ENCODE peak calls at places on chromosomes 5 and 9, in nine cellular contexts. One of them, this sample, is unnamed.

GRCh38 chr5:145483211-145483610 is 351.9 kb downstream of the PRELID2 start:
- DNase-seq in left lung: no peak
- DNase-seq in pulmonary artery endothelial cell: no peak
- DNase-seq in NAMALWA: no peak
- DNase-seq in substantia nigra: no peak
- DNase-seq in activated CD8-positive, alpha-beta T cell treated with anti-CD3 and anti-CD28 coated beads, Interleukin-2, amount 10 ng/mL, durations not matched to agents 7 days and 5 days: no peak
- DNase-seq in iris pigment epithelial cell: peak
- DNase-seq in Caki2: peak
- DNase-seq in head of caudate nucleus: no peak
- DNase-seq in this sample: peak

GRCh38 chr5:132748522-132749000 is 1.3 kb downstream of the CCNI2 start:
- DNase-seq in left lung: no peak
- DNase-seq in pulmonary artery endothelial cell: no peak
- DNase-seq in NAMALWA: no peak
- DNase-seq in substantia nigra: no peak
- DNase-seq in activated CD8-positive, alpha-beta T cell treated with anti-CD3 and anti-CD28 coated beads, Interleukin-2, amount 10 ng/mL, durations not matched to agents 7 days and 5 days: peak
- DNase-seq in iris pigment epithelial cell: no peak
- DNase-seq in Caki2: no peak
- DNase-seq in head of caudate nucleus: no peak
- DNase-seq in this sample: no peak

GRCh38 chr9:135608999-135609317 is 30.4 kb downstream of the GLT6D1 start:
- DNase-seq in left lung: no peak
- DNase-seq in pulmonary artery endothelial cell: no peak
- DNase-seq in NAMALWA: no peak
- DNase-seq in substantia nigra: no peak
- DNase-seq in activated CD8-positive, alpha-beta T cell treated with anti-CD3 and anti-CD28 coated beads, Interleukin-2, amount 10 ng/mL, durations not matched to agents 7 days and 5 days: peak
- DNase-seq in iris pigment epithelial cell: no peak
- DNase-seq in Caki2: no peak
- DNase-seq in head of caudate nucleus: no peak
- DNase-seq in this sample: no peak

GRCh38 chr5:125607018-125607417 is 816.2 kb upstream of the GRAMD2B start:
- DNase-seq in left lung: no peak
- DNase-seq in pulmonary artery endothelial cell: peak
- DNase-seq in NAMALWA: no peak
- DNase-seq in substantia nigra: no peak
- DNase-seq in activated CD8-positive, alpha-beta T cell treated with anti-CD3 and anti-CD28 coated beads, Interleukin-2, amount 10 ng/mL, durations not matched to agents 7 days and 5 days: no peak
- DNase-seq in iris pigment epithelial cell: peak
- DNase-seq in Caki2: no peak
- DNase-seq in head of caudate nucleus: no peak
- DNase-seq in this sample: peak

GRCh38 chr5:88203977-88204735 is 64.5 kb downstream of the TMEM161B start:
- DNase-seq in left lung: no peak
- DNase-seq in pulmonary artery endothelial cell: no peak
- DNase-seq in NAMALWA: no peak
- DNase-seq in substantia nigra: no peak
- DNase-seq in activated CD8-positive, alpha-beta T cell treated with anti-CD3 and anti-CD28 coated beads, Interleukin-2, amount 10 ng/mL, durations not matched to agents 7 days and 5 days: peak
- DNase-seq in iris pigment epithelial cell: peak
- DNase-seq in Caki2: no peak
- DNase-seq in head of caudate nucleus: peak
- DNase-seq in this sample: no peak

GRCh38 chr9:123033352-123033751 is at the start of gene GPR21:
- DNase-seq in left lung: no peak
- DNase-seq in pulmonary artery endothelial cell: no peak
- DNase-seq in NAMALWA: no peak
- DNase-seq in substantia nigra: no peak
- DNase-seq in activated CD8-positive, alpha-beta T cell treated with anti-CD3 and anti-CD28 coated beads, Interleukin-2, amount 10 ng/mL, durations not matched to agents 7 days and 5 days: no peak
- DNase-seq in iris pigment epithelial cell: no peak
- DNase-seq in Caki2: no peak
- DNase-seq in head of caudate nucleus: peak
- DNase-seq in this sample: no peak

GRCh38 chr9:136225748-136226679 is 19.6 kb downstream of the QSOX2 start:
- DNase-seq in left lung: peak
- DNase-seq in pulmonary artery endothelial cell: no peak
- DNase-seq in NAMALWA: peak
- DNase-seq in substantia nigra: no peak
- DNase-seq in activated CD8-positive, alpha-beta T cell treated with anti-CD3 and anti-CD28 coated beads, Interleukin-2, amount 10 ng/mL, durations not matched to agents 7 days and 5 days: peak
- DNase-seq in iris pigment epithelial cell: peak
- DNase-seq in Caki2: peak
- DNase-seq in head of caudate nucleus: peak
- DNase-seq in this sample: peak

GRCh38 chr9:114408646-114409045 is 20.9 kb upstream of the AKNA start:
- DNase-seq in left lung: no peak
- DNase-seq in pulmonary artery endothelial cell: no peak
- DNase-seq in NAMALWA: no peak
- DNase-seq in substantia nigra: no peak
- DNase-seq in activated CD8-positive, alpha-beta T cell treated with anti-CD3 and anti-CD28 coated beads, Interleukin-2, amount 10 ng/mL, durations not matched to agents 7 days and 5 days: no peak
- DNase-seq in iris pigment epithelial cell: no peak
- DNase-seq in Caki2: no peak
- DNase-seq in head of caudate nucleus: no peak
- DNase-seq in this sample: no peak

GRCh38 chr9:109320338-109320733 is 523 bp downstream of the EPB41L4B start:
- DNase-seq in left lung: peak
- DNase-seq in pulmonary artery endothelial cell: no peak
- DNase-seq in NAMALWA: no peak
- DNase-seq in substantia nigra: no peak
- DNase-seq in activated CD8-positive, alpha-beta T cell treated with anti-CD3 and anti-CD28 coated beads, Interleukin-2, amount 10 ng/mL, durations not matched to agents 7 days and 5 days: no peak
- DNase-seq in iris pigment epithelial cell: no peak
- DNase-seq in Caki2: no peak
- DNase-seq in head of caudate nucleus: no peak
- DNase-seq in this sample: no peak

GRCh38 chr5:17315710-17316221 is 98.3 kb downstream of the BASP1 start:
- DNase-seq in left lung: no peak
- DNase-seq in pulmonary artery endothelial cell: no peak
- DNase-seq in NAMALWA: no peak
- DNase-seq in substantia nigra: no peak
- DNase-seq in activated CD8-positive, alpha-beta T cell treated with anti-CD3 and anti-CD28 coated beads, Interleukin-2, amount 10 ng/mL, durations not matched to agents 7 days and 5 days: no peak
- DNase-seq in iris pigment epithelial cell: peak
- DNase-seq in Caki2: no peak
- DNase-seq in head of caudate nucleus: no peak
- DNase-seq in this sample: no peak

GRCh38 chr9:19028835-19029451 is 4.1 kb downstream of the SAXO1 start:
- DNase-seq in left lung: no peak
- DNase-seq in pulmonary artery endothelial cell: no peak
- DNase-seq in NAMALWA: peak
- DNase-seq in substantia nigra: no peak
- DNase-seq in activated CD8-positive, alpha-beta T cell treated with anti-CD3 and anti-CD28 coated beads, Interleukin-2, amount 10 ng/mL, durations not matched to agents 7 days and 5 days: peak
- DNase-seq in iris pigment epithelial cell: peak
- DNase-seq in Caki2: peak
- DNase-seq in head of caudate nucleus: peak
- DNase-seq in this sample: no peak

GRCh38 chr5:71782771-71783770 is 64.0 kb downstream of the CARTPT start:
- DNase-seq in left lung: no peak
- DNase-seq in pulmonary artery endothelial cell: peak
- DNase-seq in NAMALWA: peak
- DNase-seq in substantia nigra: no peak
- DNase-seq in activated CD8-positive, alpha-beta T cell treated with anti-CD3 and anti-CD28 coated beads, Interleukin-2, amount 10 ng/mL, durations not matched to agents 7 days and 5 days: peak
- DNase-seq in iris pigment epithelial cell: peak
- DNase-seq in Caki2: peak
- DNase-seq in head of caudate nucleus: peak
- DNase-seq in this sample: peak

GRCh38 chr5:85656050-85656449 is 961.7 kb upstream of the COX7C start:
- DNase-seq in left lung: no peak
- DNase-seq in pulmonary artery endothelial cell: no peak
- DNase-seq in NAMALWA: no peak
- DNase-seq in substantia nigra: no peak
- DNase-seq in activated CD8-positive, alpha-beta T cell treated with anti-CD3 and anti-CD28 coated beads, Interleukin-2, amount 10 ng/mL, durations not matched to agents 7 days and 5 days: no peak
- DNase-seq in iris pigment epithelial cell: no peak
- DNase-seq in Caki2: no peak
- DNase-seq in head of caudate nucleus: no peak
- DNase-seq in this sample: no peak

This sample was measured in NCI-H226.